ENCODE peak calls at places on chromosomes 5 and 9, in six cellular contexts. C is mesenchymal stem cell, S is small intestine, X is tibial nerve, O is cardiac muscle cell, U is adrenal gland. P is an unnamed sample.

GRCh38 chr9:89278997-89279739 is 31.8 kb upstream of the CKS2 start:
- DNase-seq in C (peak; percentile 66), S (peak; percentile 43), X (no peak), O (peak; percentile 51), U (peak; percentile 30), P (no peak)

GRCh38 chr5:42970636-42971559 is 69.2 kb downstream of the ANXA2R start:
- DNase-seq in C (no peak), S (no peak), X (no peak), O (no peak), U (no peak), P (no peak)

GRCh38 chr5:58239731-58240130 is 220.2 kb downstream of the PLK2 start:
- DNase-seq in C (no peak), S (no peak), X (no peak), O (no peak), U (no peak), P (no peak)

GRCh38 chr9:70043285-70043684 is 363 bp upstream of the MAMDC2 start:
- DNase-seq in C (no peak), S (no peak), X (no peak), O (peak; percentile 42), U (no peak), P (no peak)

GRCh38 chr5:1551426-1551825 is 27.7 kb upstream of the LPCAT1 start:
- DNase-seq in C (no peak), S (no peak), X (no peak), O (no peak), U (no peak), P (peak; percentile 23)

GRCh38 chr9:88736136-88736637 is 201.2 kb downstream of the NXNL2 start:
- DNase-seq in C (no peak), S (no peak), X (no peak), O (no peak), U (no peak), P (no peak)

GRCh38 chr5:61139931-61140330 is 22.3 kb downstream of the SMIM15 start:
- DNase-seq in C (no peak), S (no peak), X (no peak), O (no peak), U (no peak), P (no peak)

GRCh38 chr5:81856948-81857928 is 106.3 kb upstream of the SSBP2 start:
- DNase-seq in C (no peak), S (no peak), X (peak; percentile 52), O (peak; percentile 60), U (peak; percentile 92), P (peak; percentile 50)

GRCh38 chr5:74179183-74179582 is 461.3 kb downstream of the ENC1 start:
- DNase-seq in C (peak; percentile 38), S (no peak), X (no peak), O (no peak), U (peak; percentile 40), P (no peak)

GRCh38 chr5:140042551-140043507 is at the start of gene NRG2:
- DNase-seq in C (peak; percentile 61), S (peak; percentile 65), X (peak; percentile 28), O (peak; percentile 86), U (peak; percentile 74), P (peak; percentile 55)

GRCh38 chr9:105242557-105242956 is 1.9 kb upstream of the SLC44A1 start:
- DNase-seq in C (peak; percentile 51), S (no peak), X (no peak), O (no peak), U (no peak), P (no peak)

GRCh38 chr9:120870206-120870605 is 6.8 kb downstream of the PHF19 start:
- DNase-seq in C (no peak), S (no peak), X (no peak), O (no peak), U (no peak), P (no peak)

GRCh38 chr5:756865-757345 is 27.6 kb downstream of the ZDHHC11B start:
- DNase-seq in C (peak; percentile 69), S (peak; percentile 27), X (no peak), O (no peak), U (no peak), P (peak; percentile 68)

GRCh38 chr5:5886812-5887486 is 464.5 kb downstream of the ICE1 start:
- DNase-seq in C (no peak), S (peak; percentile 26), X (no peak), O (peak; percentile 36), U (no peak), P (peak; percentile 61)

GRCh38 chr9:126701820-126702500 is 88.2 kb downstream of the LMX1B start:
- DNase-seq in C (no peak), S (no peak), X (no peak), O (no peak), U (no peak), P (peak; percentile 27)

GRCh38 chr5:158722940-158723339 is 376.8 kb downstream of the EBF1 start:
- DNase-seq in C (no peak), S (no peak), X (no peak), O (no peak), U (no peak), P (no peak)

GRCh38 chr9:133837644-133838597 is 99.8 kb upstream of the SARDH start:
- DNase-seq in C (no peak), S (peak; percentile 66), X (no peak), O (no peak), U (no peak), P (no peak)

GRCh38 chr5:160458971-160459800 is 37.5 kb downstream of the PTTG1 start:
- DNase-seq in C (no peak), S (no peak), X (no peak), O (no peak), U (no peak), P (no peak)

GRCh38 chr5:160463227-160463626 is 41.6 kb downstream of the PTTG1 start:
- DNase-seq in C (no peak), S (no peak), X (no peak), O (no peak), U (no peak), P (no peak)

GRCh38 chr5:160460377-160461049 is 38.9 kb downstream of the PTTG1 start:
- DNase-seq in C (peak; percentile 3), S (no peak), X (no peak), O (no peak), U (no peak), P (no peak)

GRCh38 chr5:160462167-160462566 is 40.5 kb downstream of the PTTG1 start:
- DNase-seq in C (no peak), S (no peak), X (no peak), O (no peak), U (no peak), P (no peak)

DNA sequence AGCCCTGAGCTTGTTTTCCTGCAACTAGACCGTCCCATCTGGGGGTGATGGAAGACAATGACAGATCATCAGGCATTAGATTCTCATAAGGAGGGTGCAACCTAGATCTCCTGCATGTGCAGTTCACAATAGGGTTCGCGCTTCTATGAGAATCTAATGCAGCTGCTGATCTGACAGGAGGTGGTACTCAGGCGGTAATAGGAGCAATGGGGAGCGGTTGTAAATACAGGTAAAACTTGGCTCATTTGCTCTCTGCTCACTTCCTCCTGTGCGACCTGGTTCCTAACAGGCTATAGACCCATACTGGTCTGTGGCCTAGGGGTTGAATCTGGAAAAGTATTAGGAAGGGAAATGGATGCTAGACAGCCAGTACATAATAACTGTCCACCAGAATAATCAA is 39.7 kb downstream of the PTTG1 start:
- DNase-seq in C (no peak), S (no peak), X (no peak), O (no peak), U (no peak), P (no peak)
- H3K4me1 ChIP-seq in C (peaks cover 9% of the 10 kb centered on the region), S (peaks cover 5% of the 10 kb centered on the region), X (peaks cover 1% of the 10 kb centered on the region), O (no peaks in the 10 kb centered on the region), U (no peaks in the 10 kb centered on the region), P (no peaks in the 10 kb centered on the region)

GRCh38 chr5:14467251-14467650 is 114.3 kb upstream of the OTULINL start:
- DNase-seq in C (no peak), S (peak; percentile 56), X (no peak), O (no peak), U (no peak), P (no peak)

GRCh38 chr5:14472986-14473567 is 108.5 kb upstream of the OTULINL start:
- DNase-seq in C (no peak), S (no peak), X (no peak), O (no peak), U (no peak), P (no peak)

GRCh38 chr5:14467886-14468285 is 113.7 kb upstream of the OTULINL start:
- DNase-seq in C (no peak), S (no peak), X (no peak), O (no peak), U (no peak), P (no peak)

GRCh38 chr5:14471557-14471956 is 110.0 kb upstream of the OTULINL start:
- DNase-seq in C (no peak), S (no peak), X (no peak), O (no peak), U (no peak), P (no peak)

DNA sequence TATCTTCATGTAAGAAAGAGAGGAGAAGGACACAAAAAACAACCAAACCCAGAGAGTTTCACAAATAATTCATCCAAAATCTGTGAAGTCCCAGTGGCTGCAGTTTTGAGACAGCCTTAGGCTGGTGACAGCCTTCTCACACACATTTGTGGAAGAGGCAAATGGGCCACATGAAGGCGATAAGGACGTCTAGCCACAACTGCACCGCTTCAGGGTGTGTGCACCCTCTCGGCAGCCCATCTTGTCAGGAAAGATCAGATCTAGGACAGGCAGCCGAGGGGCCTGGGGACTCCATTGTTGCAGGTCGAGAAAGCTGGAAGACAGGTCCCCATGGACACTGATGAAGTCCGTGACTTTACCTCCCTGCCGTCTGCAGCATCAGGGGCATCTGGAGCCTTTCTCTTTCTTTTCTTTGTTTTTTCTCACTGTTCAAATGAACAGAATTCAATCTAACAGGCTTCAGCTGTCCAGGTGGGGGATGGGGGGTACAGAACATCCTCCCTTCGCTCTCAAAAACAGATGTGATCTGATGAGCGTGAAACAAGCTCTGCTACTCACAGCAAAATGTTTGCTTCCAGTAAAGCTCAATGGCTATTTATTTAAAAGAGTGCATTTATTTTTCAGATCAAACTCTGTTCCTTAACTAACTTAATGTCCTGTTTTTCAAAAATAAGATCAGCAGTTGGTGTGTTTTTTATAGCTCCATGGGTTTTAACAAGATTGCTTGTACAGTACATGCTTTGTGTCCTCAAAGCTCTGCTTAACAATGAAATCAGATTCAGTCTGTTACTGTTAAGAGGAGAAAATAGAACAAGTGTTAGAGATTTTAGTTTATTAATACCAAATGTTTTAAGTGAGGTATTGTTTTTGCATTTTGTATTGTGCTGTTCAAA is 111.9 kb upstream of the OTULINL start:
- DNase-seq in C (no peak), S (no peak), X (no peak), O (no peak), U (no peak), P (no peak)
- H3K36me3 ChIP-seq in C (peaks cover 36% of the 10 kb centered on the region), S (peaks cover 6% of the 10 kb centered on the region), X (no peaks in the 10 kb centered on the region), O (peaks cover 20% of the 10 kb centered on the region), U (peaks cover 29% of the 10 kb centered on the region), P (no peaks in the 10 kb centered on the region)

DNA sequence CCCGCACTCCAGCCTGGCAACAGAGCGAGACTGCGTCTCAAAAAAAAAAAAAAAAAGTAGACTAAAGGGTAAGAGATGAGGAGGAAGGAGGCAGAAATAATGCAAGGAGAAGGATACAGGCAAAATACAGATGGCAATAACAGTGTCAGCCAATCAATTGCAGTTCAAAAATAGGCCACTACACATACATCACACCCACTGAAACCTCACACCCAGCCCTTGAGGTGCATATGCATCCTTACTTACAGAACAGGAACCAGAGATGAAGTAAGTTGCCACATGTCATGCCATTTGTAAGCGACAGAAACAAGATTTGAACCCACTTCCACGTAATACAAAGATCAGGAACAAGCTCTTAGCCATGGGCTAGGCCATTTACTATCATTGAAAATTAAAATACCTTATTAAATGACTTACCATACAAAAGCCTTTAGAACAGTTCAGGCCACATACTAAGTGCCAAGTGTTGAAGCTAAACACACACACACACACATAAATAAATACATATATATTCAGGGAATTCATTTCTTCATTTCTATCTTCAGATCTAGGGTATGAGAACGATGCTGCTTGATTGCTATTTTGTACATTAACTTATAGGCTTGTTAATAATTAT is 98.4 kb downstream of the FNBP1 start:
- DNase-seq in C (no peak), S (peak; percentile 58), X (no peak), O (no peak), U (no peak), P (no peak)
- H3K27ac ChIP-seq in C (no peak overlapping the region), S (peak overlapping the region; percentile 45), X (peak overlapping the region; percentile 68), O (no peak overlapping the region), U (peak overlapping the region; percentile 63), P (peak overlapping the region; percentile 21)

GRCh38 chr9:18477121-18477705 is 3.3 kb downstream of the ADAMTSL1 start:
- DNase-seq in C (no peak), S (no peak), X (no peak), O (no peak), U (no peak), P (no peak)
- H3K4me1 ChIP-seq in C (peaks cover 3% of the 10 kb centered on the region), S (no peaks in the 10 kb centered on the region), X (peaks cover 5% of the 10 kb centered on the region), O (peaks cover 27% of the 10 kb centered on the region), U (no peaks in the 10 kb centered on the region), P (no peaks in the 10 kb centered on the region)